ENCODE peak calls at places on chromosomes 2 and 18, in seven cellular contexts. One of them, this sample, is unnamed. For H3K4me1 and H4K20me1, the result is how much of the 10 kb centered on the place peaks cover.

GRCh38 chr2:156329031-156329921 is 3.2 kb downstream of the NR4A2 start:
- DNase-seq in MM.1S: no peak
- DNase-seq in PC-9: no peak
- DNase-seq in OCI-LY7: no peak
- DNase-seq in IMR-90: no peak
- DNase-seq in GM23338: peak
- DNase-seq in HCT116: no peak
- DNase-seq in this sample: no peak

GRCh38 chr2:162475661-162476060 is 131.7 kb downstream of the GCA start:
- DNase-seq in PC-9: no peak
- DNase-seq in GM23338: no peak
- DNase-seq in IMR-90: no peak
- DNase-seq in HCT116: no peak
- DNase-seq in OCI-LY7: no peak
- DNase-seq in MM.1S: no peak
- DNase-seq in this sample: peak

GRCh38 chr2:184920451-184920965 is 322.2 kb downstream of the ZNF804A start:
- DNase-seq in HCT116: no peak
- DNase-seq in GM23338: no peak
- DNase-seq in PC-9: no peak
- DNase-seq in OCI-LY7: no peak
- DNase-seq in IMR-90: peak
- DNase-seq in MM.1S: no peak
- DNase-seq in this sample: no peak

GRCh38 chr2:231622963-231623362 is 30.3 kb downstream of the TEX44 start:
- DNase-seq in OCI-LY7: no peak
- DNase-seq in GM23338: peak
- DNase-seq in MM.1S: no peak
- DNase-seq in PC-9: no peak
- DNase-seq in IMR-90: no peak
- DNase-seq in HCT116: no peak
- DNase-seq in this sample: peak

GRCh38 chr18:64436111-64436510 is 287.2 kb upstream of the LINC00305 start:
- DNase-seq in PC-9: no peak
- DNase-seq in MM.1S: no peak
- DNase-seq in GM23338: no peak
- DNase-seq in IMR-90: no peak
- DNase-seq in HCT116: no peak
- DNase-seq in OCI-LY7: no peak
- DNase-seq in this sample: no peak

GRCh38 chr2:201129044-201129505 is 13.1 kb downstream of the CFLAR start:
- DNase-seq in PC-9: no peak
- DNase-seq in GM23338: no peak
- DNase-seq in HCT116: no peak
- DNase-seq in OCI-LY7: peak
- DNase-seq in IMR-90: peak
- DNase-seq in MM.1S: peak
- DNase-seq in this sample: peak

GRCh38 chr2:211611061-211611518 is 927.5 kb downstream of the ERBB4 start:
- DNase-seq in MM.1S: no peak
- DNase-seq in OCI-LY7: no peak
- DNase-seq in PC-9: peak
- DNase-seq in HCT116: no peak
- DNase-seq in GM23338: peak
- DNase-seq in IMR-90: no peak
- DNase-seq in this sample: no peak

GRCh38 chr18:33424266-33424946 is 16.1 kb downstream of the CCDC178 start:
- DNase-seq in IMR-90: no peak
- DNase-seq in PC-9: no peak
- DNase-seq in GM23338: no peak
- DNase-seq in OCI-LY7: no peak
- DNase-seq in HCT116: no peak
- DNase-seq in MM.1S: no peak
- DNase-seq in this sample: no peak

GRCh38 chr2:11343626-11344341 is 652 bp downstream of the ROCK2 start:
- DNase-seq in MM.1S: peak
- DNase-seq in IMR-90: peak
- DNase-seq in HCT116: no peak
- DNase-seq in GM23338: peak
- DNase-seq in PC-9: peak
- DNase-seq in OCI-LY7: peak
- DNase-seq in this sample: peak

GRCh38 chr18:49723648-49724180 is 89.6 kb downstream of the ACAA2 start:
- DNase-seq in MM.1S: no peak
- DNase-seq in HCT116: peak
- DNase-seq in PC-9: peak
- DNase-seq in IMR-90: peak
- DNase-seq in GM23338: no peak
- DNase-seq in OCI-LY7: no peak
- DNase-seq in this sample: peak

GRCh38 chr2:219309278-219309677 is at the start of gene PTPRN:
- DNase-seq in GM23338: peak
- DNase-seq in HCT116: no peak
- DNase-seq in OCI-LY7: no peak
- DNase-seq in PC-9: no peak
- DNase-seq in MM.1S: no peak
- DNase-seq in IMR-90: peak
- DNase-seq in this sample: no peak

GRCh38 chr2:173892341-173892740 is 72.8 kb downstream of the SP3 start:
- DNase-seq in HCT116: no peak
- DNase-seq in PC-9: no peak
- DNase-seq in MM.1S: no peak
- DNase-seq in OCI-LY7: no peak
- DNase-seq in GM23338: no peak
- DNase-seq in IMR-90: no peak
- DNase-seq in this sample: no peak

GRCh38 chr2:35501076-35501475 is 854.5 kb upstream of the CRIM1 start:
- DNase-seq in HCT116: no peak
- DNase-seq in GM23338: no peak
- DNase-seq in PC-9: no peak
- DNase-seq in MM.1S: no peak
- DNase-seq in OCI-LY7: no peak
- DNase-seq in IMR-90: no peak
- DNase-seq in this sample: peak

GRCh38 chr2:182833084-182833483 is 33.4 kb downstream of the FRZB start:
- DNase-seq in MM.1S: no peak
- DNase-seq in OCI-LY7: no peak
- DNase-seq in PC-9: no peak
- DNase-seq in IMR-90: no peak
- DNase-seq in GM23338: no peak
- DNase-seq in HCT116: no peak
- DNase-seq in this sample: no peak

GRCh38 chr2:85264471-85264870 is 63.3 kb downstream of the TGOLN2 start:
- DNase-seq in OCI-LY7: no peak
- DNase-seq in IMR-90: peak
- DNase-seq in PC-9: no peak
- DNase-seq in GM23338: peak
- DNase-seq in MM.1S: no peak
- DNase-seq in HCT116: no peak
- DNase-seq in this sample: no peak

GRCh38 chr2:138500592-138501426 is 761 bp upstream of the SPOPL start:
- DNase-seq in PC-9: no peak
- DNase-seq in OCI-LY7: no peak
- DNase-seq in IMR-90: no peak
- DNase-seq in MM.1S: peak
- DNase-seq in HCT116: no peak
- DNase-seq in GM23338: no peak
- DNase-seq in this sample: no peak

GRCh38 chr2:25409468-25409867 is 67.7 kb upstream of the DNMT3A start:
- DNase-seq in GM23338: no peak
- DNase-seq in HCT116: no peak
- DNase-seq in OCI-LY7: no peak
- DNase-seq in PC-9: no peak
- DNase-seq in MM.1S: no peak
- DNase-seq in IMR-90: no peak
- DNase-seq in this sample: no peak

GRCh38 chr2:25411753-25412152 is 70.0 kb upstream of the DNMT3A start:
- DNase-seq in GM23338: no peak
- DNase-seq in HCT116: no peak
- DNase-seq in PC-9: no peak
- DNase-seq in MM.1S: no peak
- DNase-seq in OCI-LY7: no peak
- DNase-seq in IMR-90: no peak
- DNase-seq in this sample: no peak

GRCh38 chr2:25409044-25409443 is 67.3 kb upstream of the DNMT3A start:
- DNase-seq in MM.1S: no peak
- DNase-seq in IMR-90: no peak
- DNase-seq in OCI-LY7: no peak
- DNase-seq in PC-9: no peak
- DNase-seq in GM23338: no peak
- DNase-seq in HCT116: no peak
- DNase-seq in this sample: no peak

GRCh38 chr2:25410370-25410769 is 68.6 kb upstream of the DNMT3A start:
- DNase-seq in GM23338: no peak
- DNase-seq in HCT116: no peak
- DNase-seq in PC-9: no peak
- DNase-seq in OCI-LY7: peak
- DNase-seq in IMR-90: no peak
- DNase-seq in MM.1S: no peak
- DNase-seq in this sample: no peak

DNA sequence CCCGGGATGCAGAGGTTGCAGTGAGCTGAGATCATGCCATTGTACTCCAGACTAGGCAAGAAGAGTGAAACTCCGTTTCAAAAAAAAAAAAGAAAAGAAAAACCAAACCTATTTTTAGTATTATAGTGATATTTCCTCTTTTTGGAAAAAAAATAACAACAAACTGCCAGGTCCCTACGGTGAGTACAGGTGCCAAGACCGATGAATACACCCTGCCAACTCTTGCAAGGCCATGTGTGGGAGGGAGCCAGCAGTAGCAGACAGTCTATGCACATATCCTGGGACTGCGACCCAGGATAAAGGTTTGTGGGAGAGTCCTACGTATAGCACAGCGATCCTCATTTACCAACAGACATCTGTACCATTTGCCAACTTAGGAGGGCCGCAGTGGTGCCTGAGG is 69.6 kb upstream of the DNMT3A start:
- DNase-seq in IMR-90: no peak
- DNase-seq in HCT116: no peak
- DNase-seq in PC-9: no peak
- DNase-seq in MM.1S: peak
- DNase-seq in GM23338: no peak
- DNase-seq in OCI-LY7: peak
- DNase-seq in this sample: no peak
- TF ChIP-seq CTCF in IMR-90: no peak
- TF ChIP-seq CTCF in HCT116: no peak
- TF ChIP-seq CTCF in PC-9: no peak
- TF ChIP-seq CTCF in MM.1S: no peak
- TF ChIP-seq CTCF in GM23338: no peak
- TF ChIP-seq CTCF in OCI-LY7: no peak
- TF ChIP-seq CTCF in this sample: no peak

GRCh38 chr18:58545338-58546096 is 83.4 kb downstream of the ALPK2 start:
- DNase-seq in HCT116: no peak
- DNase-seq in OCI-LY7: no peak
- DNase-seq in MM.1S: no peak
- DNase-seq in GM23338: no peak
- DNase-seq in PC-9: no peak
- DNase-seq in IMR-90: no peak
- DNase-seq in this sample: no peak

GRCh38 chr18:58547864-58548263 is 81.0 kb downstream of the ALPK2 start:
- DNase-seq in HCT116: no peak
- DNase-seq in IMR-90: no peak
- DNase-seq in MM.1S: no peak
- DNase-seq in OCI-LY7: no peak
- DNase-seq in GM23338: no peak
- DNase-seq in PC-9: no peak
- DNase-seq in this sample: no peak

GRCh38 chr18:58552057-58552461 is 76.8 kb downstream of the ALPK2 start:
- DNase-seq in MM.1S: no peak
- DNase-seq in PC-9: peak
- DNase-seq in OCI-LY7: no peak
- DNase-seq in HCT116: no peak
- DNase-seq in GM23338: no peak
- DNase-seq in IMR-90: peak
- DNase-seq in this sample: peak

GRCh38 chr18:58554404-58554803 is 74.5 kb downstream of the ALPK2 start:
- DNase-seq in OCI-LY7: no peak
- DNase-seq in IMR-90: no peak
- DNase-seq in PC-9: no peak
- DNase-seq in GM23338: no peak
- DNase-seq in HCT116: no peak
- DNase-seq in MM.1S: no peak
- DNase-seq in this sample: no peak

DNA sequence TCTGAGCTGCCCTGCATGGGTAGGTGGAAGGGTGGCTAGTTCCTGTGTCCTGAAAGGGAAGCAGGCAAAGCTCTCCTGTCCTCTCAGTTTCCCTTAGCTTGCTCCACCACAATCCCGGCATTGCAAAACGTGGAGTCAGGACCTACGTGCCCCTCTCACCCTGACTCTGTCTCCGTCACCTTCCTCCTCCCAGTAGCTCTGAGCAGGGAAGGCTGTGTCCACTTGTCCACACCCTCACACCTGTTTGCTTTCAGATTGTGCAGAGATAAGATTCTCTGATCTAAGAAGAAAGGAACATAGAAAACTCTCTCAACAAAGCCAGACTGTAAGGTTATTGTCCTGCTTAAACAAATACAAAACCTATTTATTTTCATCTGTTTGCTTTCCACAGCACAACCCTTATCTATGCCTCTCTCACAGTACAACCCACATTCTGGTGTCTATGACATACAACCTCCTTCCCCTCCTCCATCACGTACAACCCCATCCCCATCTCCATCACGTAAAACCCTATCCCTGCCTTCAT is 79.0 kb downstream of the ALPK2 start:
- DNase-seq in OCI-LY7: no peak
- DNase-seq in IMR-90: no peak
- DNase-seq in PC-9: peak
- DNase-seq in HCT116: no peak
- DNase-seq in MM.1S: no peak
- DNase-seq in GM23338: no peak
- DNase-seq in this sample: peak
- H3K4me1 ChIP-seq in OCI-LY7: under half
- H3K4me1 ChIP-seq in IMR-90: under half
- H3K4me1 ChIP-seq in PC-9: half or more
- H3K4me1 ChIP-seq in HCT116: under half
- H3K4me1 ChIP-seq in MM.1S: under half
- H3K4me1 ChIP-seq in GM23338: under half
- H3K4me1 ChIP-seq in this sample: under half

GRCh38 chr2:120831106-120831505 is 95.4 kb downstream of the GLI2 start:
- DNase-seq in MM.1S: no peak
- DNase-seq in IMR-90: no peak
- DNase-seq in OCI-LY7: no peak
- DNase-seq in GM23338: no peak
- DNase-seq in HCT116: no peak
- DNase-seq in PC-9: no peak
- DNase-seq in this sample: no peak
- H4K20me1 ChIP-seq in MM.1S: under half
- H4K20me1 ChIP-seq in IMR-90: half or more
- H4K20me1 ChIP-seq in OCI-LY7: under half
- H4K20me1 ChIP-seq in GM23338: under half
- H4K20me1 ChIP-seq in HCT116: under half
- H4K20me1 ChIP-seq in PC-9: under half
- H4K20me1 ChIP-seq in this sample: under half

DNA sequence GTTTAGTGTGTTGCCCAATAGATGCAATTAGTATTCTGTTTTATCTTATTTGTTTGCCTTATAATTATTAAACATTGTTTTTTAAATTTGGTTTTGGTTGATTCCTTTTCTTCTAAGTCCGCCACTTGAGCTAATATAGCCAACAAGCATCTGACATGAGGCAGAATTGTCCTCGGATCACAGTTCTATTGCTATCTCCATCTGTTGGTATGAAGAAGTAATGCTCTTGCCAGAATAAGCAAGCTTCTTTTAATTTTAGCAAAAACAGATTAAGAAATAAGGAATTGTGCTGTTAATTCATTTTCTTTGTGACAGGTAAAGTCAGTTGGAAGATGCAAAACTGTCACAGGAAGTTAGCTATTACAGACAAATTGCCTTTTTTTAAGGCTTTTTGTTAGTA is 54.3 kb downstream of the R3HDM1 start:
- DNase-seq in PC-9: no peak
- DNase-seq in IMR-90: peak
- DNase-seq in GM23338: peak
- DNase-seq in OCI-LY7: peak
- DNase-seq in MM.1S: no peak
- DNase-seq in HCT116: no peak
- DNase-seq in this sample: peak
- TF ChIP-seq CTCF in PC-9: peak
- TF ChIP-seq CTCF in IMR-90: peak
- TF ChIP-seq CTCF in GM23338: peak
- TF ChIP-seq CTCF in OCI-LY7: peak
- TF ChIP-seq CTCF in MM.1S: peak
- TF ChIP-seq CTCF in HCT116: no peak
- TF ChIP-seq CTCF in this sample: peak